ENCODE peak calls at places on chromosomes 5 and 9, in four cellular contexts. Q is hepatocyte, E is IMR-90, B is WERI-Rb-1. K is an unnamed sample.
A peak's percentile ranks its signal among the peaks of the same experiment; 100 is the strongest.

GRCh38 chr9:6525326-6526040 is 112.5 kb downstream of the UHRF2 start:
- DNase-seq in Q (no peak), E (peak; percentile 86), B (no peak), K (no peak)

GRCh38 chr5:116546033-116546742 is 28.4 kb downstream of the SEMA6A start:
- DNase-seq in Q (peak; percentile 80), E (no peak), B (no peak), K (no peak)

GRCh38 chr5:55850839-55851674 is at the start of gene IL31RA:
- DNase-seq in Q (peak; percentile 42), E (peak; percentile 92), B (no peak), K (no peak)

GRCh38 chr9:131018621-131019020 is 9.6 kb downstream of the LAMC3 start:
- DNase-seq in Q (no peak), E (no peak), B (no peak), K (peak; percentile 45)

GRCh38 chr5:96548941-96549340 is 113.2 kb upstream of the CAST start:
- DNase-seq in Q (no peak), E (no peak), B (no peak), K (no peak)

GRCh38 chr9:104860280-104860679 is 67.7 kb downstream of the ABCA1 start:
- DNase-seq in Q (no peak), E (peak; percentile 11), B (no peak), K (no peak)

GRCh38 chr5:174589599-174589998 is 134.8 kb upstream of the MSX2 start:
- DNase-seq in Q (no peak), E (no peak), B (no peak), K (no peak)

GRCh38 chr5:180868960-180869359 is 7.9 kb upstream of the ZFP62 start:
- DNase-seq in Q (peak; percentile 90), E (peak; percentile 68), B (peak; percentile 71), K (peak; percentile 84)

GRCh38 chr5:178207917-178208280 is 3.6 kb downstream of the HNRNPAB start:
- DNase-seq in Q (no peak), E (no peak), B (no peak), K (no peak)

GRCh38 chr9:113479150-113479761 is 15.7 kb downstream of the RGS3 start:
- DNase-seq in Q (peak; percentile 37), E (no peak), B (no peak), K (no peak)

GRCh38 chr5:149605998-149606721 is 24.9 kb downstream of the ARHGEF37 start:
- DNase-seq in Q (peak; percentile 60), E (peak; percentile 82), B (no peak), K (peak; percentile 66)

GRCh38 chr9:12085401-12085800 is 607.8 kb upstream of the TYRP1 start:
- DNase-seq in Q (no peak), E (no peak), B (no peak), K (no peak)

GRCh38 chr5:137205237-137205636 is 293.9 kb downstream of the SPOCK1 start:
- DNase-seq in Q (no peak), E (no peak), B (no peak), K (no peak)

GRCh38 chr5:125798311-125798710 is 624.9 kb upstream of the GRAMD2B start:
- DNase-seq in Q (peak; percentile 59), E (peak; percentile 42), B (no peak), K (no peak)

GRCh38 chr5:139131881-139132480 is 66.2 kb downstream of the SIL1 start:
- DNase-seq in Q (no peak), E (peak; percentile 16), B (no peak), K (no peak)
- H3K27ac ChIP-seq in Q (peak overlapping the region; percentile 79), E (no peak overlapping the region), B (no peak overlapping the region), K (peak overlapping the region; percentile 75)

GRCh38 chr5:153523196-153523595 is 32.7 kb downstream of the GRIA1 start:
- DNase-seq in Q (no peak), E (peak; percentile 51), B (no peak), K (no peak)
- H3K27ac ChIP-seq in Q (no peak overlapping the region), E (peak overlapping the region; percentile 42), B (no peak overlapping the region), K (no peak overlapping the region)

GRCh38 chr5:131386779-131387178 is 122.9 kb downstream of the CDC42SE2 start:
- DNase-seq in Q (peak; percentile 10), E (peak; percentile 20), B (no peak), K (no peak)

GRCh38 chr5:131386124-131386523 is 122.3 kb downstream of the CDC42SE2 start:
- DNase-seq in Q (no peak), E (no peak), B (no peak), K (no peak)

GRCh38 chr5:131384181-131384580 is 120.3 kb downstream of the CDC42SE2 start:
- DNase-seq in Q (no peak), E (no peak), B (no peak), K (no peak)

GRCh38 chr5:131382407-131383395 is 118.8 kb downstream of the CDC42SE2 start:
- DNase-seq in Q (peak; percentile 59), E (peak; percentile 58), B (peak; percentile 14), K (no peak)

GRCh38 chr5:131384616-131385214 is 120.9 kb downstream of the CDC42SE2 start:
- DNase-seq in Q (no peak), E (no peak), B (no peak), K (no peak)
- H3K27ac ChIP-seq in Q (no peak overlapping the region), E (no peak overlapping the region), B (no peak overlapping the region), K (no peak overlapping the region)

GRCh38 chr5:78801413-78801812 is 152.8 kb upstream of the LHFPL2 start:
- DNase-seq in Q (no peak), E (no peak), B (no peak), K (no peak)

GRCh38 chr5:78797945-78798731 is 149.6 kb upstream of the LHFPL2 start:
- DNase-seq in Q (no peak), E (no peak), B (no peak), K (no peak)

GRCh38 chr5:78795757-78796156 is 147.2 kb upstream of the LHFPL2 start:
- DNase-seq in Q (peak; percentile 25), E (no peak), B (no peak), K (no peak)

GRCh38 chr5:78803386-78803785 is 154.8 kb upstream of the LHFPL2 start:
- DNase-seq in Q (no peak), E (no peak), B (no peak), K (peak; percentile 78)

GRCh38 chr5:78799254-78800017 is 150.9 kb upstream of the LHFPL2 start:
- DNase-seq in Q (no peak), E (peak; percentile 67), B (no peak), K (no peak)
- H3K27ac ChIP-seq in Q (no peak overlapping the region), E (no peak overlapping the region), B (no peak overlapping the region), K (no peak overlapping the region)

DNA sequence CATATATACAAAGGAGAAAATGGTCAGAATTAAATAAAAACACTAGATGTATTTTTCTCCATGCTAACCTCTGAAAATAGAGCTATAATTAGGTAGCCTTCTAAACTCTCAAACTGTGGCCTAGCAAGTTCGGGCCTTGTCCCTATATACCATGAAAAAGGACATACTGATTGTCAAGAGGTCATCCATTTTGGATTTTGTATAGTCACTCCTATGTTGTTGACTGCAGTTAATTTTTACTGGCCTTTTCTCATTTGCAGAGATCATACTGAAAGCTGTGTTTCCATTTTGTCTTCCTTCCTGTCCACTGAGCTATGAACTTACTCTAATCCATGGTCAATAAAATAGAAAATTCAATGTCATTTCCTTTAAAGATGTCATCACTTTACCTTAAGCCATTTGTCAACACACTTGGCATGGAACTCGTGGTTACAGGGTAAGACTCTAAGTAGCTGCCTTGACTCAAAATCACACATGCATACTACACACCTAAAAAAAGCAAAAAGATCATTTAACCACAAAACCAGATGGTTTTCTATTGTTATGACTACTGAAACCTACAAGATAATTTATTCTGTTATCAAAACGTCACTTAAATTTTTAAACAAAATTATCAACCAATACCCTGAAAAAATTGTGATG is 58.0 kb downstream of the RNF38 start:
- DNase-seq in Q (no peak), E (no peak), B (no peak), K (no peak)
- H3K27ac ChIP-seq in Q (peak overlapping the region; percentile 78), E (no peak overlapping the region), B (no peak overlapping the region), K (no peak overlapping the region)

GRCh38 chr5:107365355-107366109 is 305.2 kb downstream of the EFNA5 start:
- DNase-seq in Q (no peak), E (no peak), B (no peak), K (no peak)

GRCh38 chr5:107367919-107368318 is 302.8 kb downstream of the EFNA5 start:
- DNase-seq in Q (no peak), E (no peak), B (no peak), K (no peak)

GRCh38 chr5:107369622-107370021 is 301.1 kb downstream of the EFNA5 start:
- DNase-seq in Q (no peak), E (no peak), B (no peak), K (no peak)

GRCh38 chr5:107368593-107368992 is 302.1 kb downstream of the EFNA5 start:
- DNase-seq in Q (no peak), E (no peak), B (no peak), K (no peak)

DNA sequence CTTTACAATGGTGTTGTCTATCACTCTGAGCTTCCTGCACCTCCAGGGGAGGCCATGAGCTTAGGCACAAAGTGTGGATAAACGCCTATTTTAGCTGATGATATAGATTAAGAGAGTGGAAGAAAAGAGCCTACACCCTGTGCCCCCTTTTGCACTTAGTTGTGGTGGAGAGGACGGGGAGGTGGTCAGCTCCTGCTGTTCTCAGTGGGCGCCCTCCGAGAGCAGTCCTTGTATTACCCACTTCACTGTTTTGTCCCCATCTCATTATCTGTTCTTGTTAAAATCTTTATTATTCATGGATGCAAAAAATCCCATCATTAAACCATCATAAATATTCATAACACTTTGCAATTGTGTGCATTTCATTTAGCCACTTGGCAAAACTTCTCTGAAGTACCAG is 303.3 kb downstream of the EFNA5 start:
- DNase-seq in Q (no peak), E (no peak), B (no peak), K (no peak)
- H3K27ac ChIP-seq in Q (no peak overlapping the region), E (no peak overlapping the region), B (no peak overlapping the region), K (no peak overlapping the region)

DNA sequence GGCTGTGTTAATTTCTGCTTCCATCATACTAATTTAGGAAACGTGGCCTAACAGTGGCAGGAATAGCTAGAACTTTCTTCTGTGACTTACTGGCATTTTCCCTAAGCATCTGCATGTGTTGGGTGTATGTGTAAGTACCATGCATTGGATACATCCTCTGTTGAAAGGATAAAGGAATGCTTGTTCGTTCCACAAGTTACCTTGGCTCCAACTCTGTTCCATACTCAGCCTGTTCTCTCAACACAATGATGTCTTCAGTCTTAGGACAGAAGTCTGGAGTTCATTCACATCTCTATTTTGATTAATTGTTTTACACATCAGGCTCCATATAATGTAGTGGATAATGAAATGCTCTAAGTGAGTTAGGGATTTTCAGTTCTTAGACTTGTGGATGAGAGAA is 190.1 kb upstream of the DMRT1 start:
- DNase-seq in Q (no peak), E (no peak), B (no peak), K (no peak)
- H3K27ac ChIP-seq in Q (no peak overlapping the region), E (no peak overlapping the region), B (no peak overlapping the region), K (no peak overlapping the region)

GRCh38 chr5:107673106-107673367 is 2.3 kb upstream of the EFNA5 start:
- DNase-seq in Q (no peak), E (peak; percentile 19), B (no peak), K (no peak)
- H3K27ac ChIP-seq in Q (peak overlapping the region; percentile 78), E (no peak overlapping the region), B (peak overlapping the region; percentile 62), K (no peak overlapping the region)

K was measured in psoas muscle.